ENCODE peak calls at places on chromosomes 12 and 14, in six cellular contexts. W is transverse colon; S is amniotic stem cell; X is activated CD4-positive, alpha-beta T cell treated with anti-CD3 and anti-CD28 coated beads, Interleukin-2, amount 10 ng/mL, durations not matched to agents 7 days and 5 days; T is cardiac muscle cell; G is activated T-helper 1 cell treated with Interleukin-2 at 50 U/mL for 16 hours. Y is an unnamed sample.

GRCh38 chr12:111598637-111599458 is at the start of gene ATXN2:
- DNase-seq in T (peak; percentile 81), G (peak; percentile 56), S (no peak), X (peak; percentile 68), W (peak; percentile 59), Y (peak; percentile 95)

GRCh38 chr12:124763594-124763979 is 100.1 kb downstream of the SCARB1 start:
- DNase-seq in T (peak; percentile 30), G (no peak), X (no peak), S (no peak), W (no peak), Y (no peak)

GRCh38 chr12:72966684-72967083 is 694.5 kb downstream of the TRHDE start:
- DNase-seq in W (no peak), T (no peak), G (no peak), X (no peak), S (no peak), Y (no peak)

GRCh38 chr12:39807043-39807442 is 187.4 kb upstream of the ABCD2 start:
- DNase-seq in W (no peak), T (peak; percentile 45), S (no peak), G (no peak), X (no peak), Y (no peak)

GRCh38 chr14:51581017-51581881 is 70.5 kb upstream of the FRMD6 start:
- DNase-seq in W (no peak), T (peak; percentile 49), G (no peak), X (no peak), S (peak; percentile 31), Y (no peak)

GRCh38 chr12:109538191-109538863 is 35.0 kb downstream of the MMAB start:
- DNase-seq in T (peak; percentile 62), X (no peak), W (no peak), G (no peak), S (no peak), Y (no peak)

GRCh38 chr14:92633724-92634123 is 114.7 kb downstream of the LGMN start:
- DNase-seq in T (no peak), W (no peak), X (no peak), S (no peak), G (no peak), Y (no peak)

GRCh38 chr14:83548061-83548839 is 1981.7 kb upstream of the FLRT2 start:
- DNase-seq in S (no peak), T (peak; percentile 7), X (no peak), W (no peak), G (no peak), Y (no peak)

GRCh38 chr12:49296836-49297694 is 2.1 kb downstream of the PRPH start:
- DNase-seq in S (no peak), W (peak; percentile 63), T (no peak), X (peak; percentile 31), G (no peak), Y (peak; percentile 75)

GRCh38 chr14:64649383-64649998 is 54.7 kb upstream of the PLEKHG3 start:
- DNase-seq in T (peak; percentile 86), W (peak; percentile 20), X (no peak), S (no peak), G (no peak), Y (no peak)

GRCh38 chr12:34298971-34299801 is 276.9 kb downstream of the ALG10 start:
- DNase-seq in W (no peak), S (no peak), T (no peak), G (no peak), X (no peak), Y (no peak)

Y was measured in GM13977.